ENCODE peak calls at places on chromosomes 5 and 9, in nine cellular contexts. R is left ventricle myocardium inferior, W is osteoblast, G is trophoblast cell, T is transverse colon, Z is fibroblast of lung, V is GM23248, J is MM.1S, S is K562. I is an unnamed sample.

GRCh38 chr5:121006206-121006605 is 542.1 kb downstream of the PRR16 start:
- DNase-seq in R (no peak), W (no peak), G (peak; percentile 19), T (no peak), Z (no peak), V (peak; percentile 8), J (no peak), S (no peak), I (peak; percentile 1)

GRCh38 chr5:77993141-77993540 is 217.0 kb upstream of the TBCA start:
- DNase-seq in R (no peak), W (no peak), G (no peak), T (no peak), Z (no peak), V (no peak), J (no peak), S (no peak), I (no peak)

GRCh38 chr5:79986260-79986659 is 4.8 kb downstream of the MTX3 start:
- DNase-seq in R (no peak), W (no peak), G (no peak), T (no peak), Z (no peak), V (no peak), J (no peak), S (no peak), I (no peak)

GRCh38 chr9:96398582-96399334 is 15.2 kb upstream of the SLC35D2 start:
- DNase-seq in R (no peak), W (no peak), G (no peak), T (no peak), Z (no peak), V (no peak), J (no peak), S (no peak), I (peak; percentile 27)

GRCh38 chr5:78720234-78720985 is 71.8 kb upstream of the LHFPL2 start:
- DNase-seq in R (no peak), W (no peak), G (no peak), T (peak; percentile 33), Z (no peak), V (no peak), J (no peak), S (no peak), I (peak; percentile 73)

GRCh38 chr5:159915913-159916840 is at the start of gene ADRA1B:
- DNase-seq in R (peak; percentile 79), W (peak; percentile 98), G (peak; percentile 42), T (peak; percentile 76), Z (peak; percentile 63), V (peak; percentile 89), J (peak; percentile 61), S (peak; percentile 21), I (peak; percentile 49)

GRCh38 chr5:150129813-150130492 is 25.7 kb downstream of the PDGFRB start:
- DNase-seq in R (peak; percentile 71), W (peak; percentile 98), G (peak; percentile 85), T (peak; percentile 79), Z (peak; percentile 52), V (peak; percentile 84), J (peak; percentile 56), S (peak; percentile 82), I (peak; percentile 77)

GRCh38 chr9:18791074-18791473 is 241.9 kb downstream of the SAXO1 start:
- DNase-seq in R (no peak), W (no peak), G (peak; percentile 67), T (no peak), Z (no peak), V (no peak), J (no peak), S (peak; percentile 56), I (no peak)

GRCh38 chr9:136050706-136051567 is 44.2 kb downstream of the NACC2 start:
- DNase-seq in R (no peak), W (peak; percentile 90), G (no peak), T (no peak), Z (peak; percentile 26), V (no peak), J (no peak), S (no peak), I (no peak)

GRCh38 chr5:19660679-19661078 is 327.3 kb downstream of the CDH18 start:
- DNase-seq in R (no peak), W (no peak), G (no peak), T (no peak), Z (no peak), V (no peak), J (no peak), S (no peak), I (no peak)

DNA sequence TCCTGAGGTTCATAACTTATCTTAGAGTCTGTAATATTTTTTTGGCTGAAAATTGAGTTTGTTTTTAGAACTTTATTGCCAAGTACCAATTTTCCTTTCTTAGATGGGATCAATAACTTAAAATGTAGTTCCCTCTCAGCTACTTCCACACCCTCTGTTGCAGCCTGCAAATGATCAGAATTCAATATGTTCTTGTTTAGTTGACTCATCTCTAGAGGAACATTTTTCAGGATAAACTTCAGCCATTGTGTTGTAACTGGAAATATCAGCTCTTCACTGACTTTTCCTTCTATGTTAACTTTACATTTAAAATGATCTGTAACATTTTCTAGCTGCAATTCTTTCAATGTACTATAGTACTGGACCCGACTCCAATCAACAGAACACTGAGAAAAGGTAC is 115.7 kb downstream of the ESM1 start:
- DNase-seq in R (no peak), W (no peak), G (no peak), T (no peak), Z (no peak), V (peak; percentile 41), J (no peak), S (no peak), I (no peak)
- H3K4me1 ChIP-seq in R (peaks cover 3% of the 10 kb centered on the region), W (peaks cover 12% of the 10 kb centered on the region), G (no peaks in the 10 kb centered on the region), T (no peaks in the 10 kb centered on the region), Z (no peaks in the 10 kb centered on the region), V (no peaks in the 10 kb centered on the region), J (no peaks in the 10 kb centered on the region), S (no peaks in the 10 kb centered on the region), I (no peaks in the 10 kb centered on the region)

GRCh38 chr5:59034498-59035186 is 451.8 kb downstream of the RAB3C start:
- DNase-seq in R (no peak), W (peak; percentile 73), G (peak; percentile 49), T (no peak), Z (peak; percentile 27), V (peak; percentile 77), J (peak; percentile 37), S (peak; percentile 10), I (peak; percentile 37)
- H3K27ac ChIP-seq in R (peak overlapping the region; percentile 89), W (peak overlapping the region; percentile 90), G (peak overlapping the region; percentile 54), T (peak overlapping the region; percentile 75), Z (no peak overlapping the region), V (peak overlapping the region; percentile 89), J (no peak overlapping the region), S (no peak overlapping the region), I (no peak overlapping the region)

DNA sequence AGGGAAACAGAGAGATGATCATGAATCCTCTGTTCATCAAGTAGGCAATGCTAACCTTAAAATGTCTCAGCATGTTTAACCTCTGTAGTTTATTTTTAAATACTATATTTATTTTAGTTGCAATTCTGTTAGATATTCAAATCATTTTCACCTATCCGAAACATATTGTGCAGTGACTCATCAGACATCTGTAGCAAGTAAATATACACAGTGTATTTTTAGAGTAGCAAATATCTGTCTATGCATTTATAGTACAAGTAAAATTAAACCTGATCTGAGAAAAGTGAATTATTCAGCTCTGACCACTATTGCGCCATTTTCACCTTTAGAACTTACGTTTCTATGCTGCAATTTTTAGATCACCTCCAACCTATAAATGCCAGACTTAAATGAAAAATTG is 24.3 kb upstream of the TUSC1 start:
- DNase-seq in R (no peak), W (no peak), G (no peak), T (no peak), Z (no peak), V (no peak), J (no peak), S (no peak), I (no peak)
- H3K4me1 ChIP-seq in R (no peaks in the 10 kb centered on the region), W (peaks cover 7% of the 10 kb centered on the region), G (no peaks in the 10 kb centered on the region), T (no peaks in the 10 kb centered on the region), Z (no peaks in the 10 kb centered on the region), V (no peaks in the 10 kb centered on the region), J (no peaks in the 10 kb centered on the region), S (no peaks in the 10 kb centered on the region), I (no peaks in the 10 kb centered on the region)

GRCh38 chr5:126525630-126526245 is 69.3 kb downstream of the ALDH7A1 start:
- DNase-seq in R (peak; percentile 76), W (peak; percentile 69), G (no peak), T (peak; percentile 79), Z (no peak), V (peak; percentile 50), J (no peak), S (peak; percentile 77), I (peak; percentile 66)
- H3K27ac ChIP-seq in R (peak overlapping the region; percentile 85), W (no peak overlapping the region), G (no peak overlapping the region), T (peak overlapping the region; percentile 64), Z (no peak overlapping the region), V (no peak overlapping the region), J (no peak overlapping the region), S (peak overlapping the region; percentile 62), I (peak overlapping the region; percentile 75)

DNA sequence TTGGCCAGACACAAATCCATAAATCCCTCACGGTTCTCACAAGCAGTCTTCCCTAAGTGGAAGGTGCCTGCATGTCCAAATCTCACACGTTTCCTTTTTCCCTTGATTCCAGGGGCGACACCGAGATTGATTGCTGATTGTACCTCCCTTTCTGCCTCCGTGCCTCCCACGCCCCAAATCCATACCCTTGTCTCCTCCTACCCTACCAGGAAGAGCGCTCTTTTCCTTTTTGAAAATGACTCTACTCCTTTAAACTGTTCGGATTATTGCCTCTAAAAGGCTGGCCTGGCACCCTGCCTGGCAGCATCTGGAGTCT is 4.5 kb downstream of the STC2 start:
- DNase-seq in R (no peak), W (no peak), G (no peak), T (no peak), Z (no peak), V (no peak), J (no peak), S (no peak), I (no peak)
- H3K4me1 ChIP-seq in R (peaks cover 95% of the 10 kb centered on the region), W (peaks cover 49% of the 10 kb centered on the region), G (peaks cover 25% of the 10 kb centered on the region), T (peaks cover 26% of the 10 kb centered on the region), Z (peaks cover 37% of the 10 kb centered on the region), V (peaks cover 40% of the 10 kb centered on the region), J (peaks cover 7% of the 10 kb centered on the region), S (peaks cover 38% of the 10 kb centered on the region), I (no peaks in the 10 kb centered on the region)

GRCh38 chr9:70045452-70045851 is 1.8 kb downstream of the MAMDC2 start:
- DNase-seq in R (no peak), W (peak; percentile 25), G (no peak), T (no peak), Z (no peak), V (no peak), J (no peak), S (no peak), I (no peak)
- H3K27ac ChIP-seq in R (peak overlapping the region; percentile 81), W (no peak overlapping the region), G (no peak overlapping the region), T (peak overlapping the region; percentile 83), Z (no peak overlapping the region), V (no peak overlapping the region), J (peak overlapping the region; percentile 78), S (no peak overlapping the region), I (peak overlapping the region; percentile 58)

DNA sequence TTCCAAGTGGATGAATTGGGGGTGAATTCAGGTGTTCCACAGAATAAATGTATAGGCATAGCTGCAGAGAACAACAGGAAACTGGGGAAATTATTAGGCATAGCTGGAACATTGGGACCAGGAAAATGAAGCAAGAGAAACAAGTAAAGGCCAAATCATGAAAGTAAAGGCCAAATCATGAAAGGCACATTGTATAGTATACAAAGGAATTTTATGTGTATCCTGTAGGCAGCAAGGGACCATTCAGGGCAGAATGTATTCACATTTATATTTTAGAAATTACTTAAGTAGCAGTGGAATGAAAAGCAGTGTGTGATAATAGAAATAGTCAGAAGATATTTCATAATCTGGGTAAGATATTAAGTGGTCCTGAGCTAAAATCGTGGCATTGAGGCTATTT is 127.3 kb upstream of the GRHPR start:
- DNase-seq in R (no peak), W (no peak), G (no peak), T (no peak), Z (no peak), V (no peak), J (no peak), S (no peak), I (no peak)
- H3K4me1 ChIP-seq in R (peaks cover 29% of the 10 kb centered on the region), W (peaks cover 21% of the 10 kb centered on the region), G (no peaks in the 10 kb centered on the region), T (no peaks in the 10 kb centered on the region), Z (peaks cover 2% of the 10 kb centered on the region), V (peaks cover 32% of the 10 kb centered on the region), J (peaks cover 27% of the 10 kb centered on the region), S (peaks cover 42% of the 10 kb centered on the region), I (no peaks in the 10 kb centered on the region)